ENCODE peak calls at places on chromosome 12, in ten cellular contexts. J is OCI-LY7, R is MM.1S, V is spleen, Z is left ventricle myocardium inferior, W is right atrium auricular region, M is upper lobe of left lung, A is AG09319, X is endothelial cell, E is GM10248. K is an unnamed sample.

GRCh38 chr12:101713930-101714329 is 16.5 kb downstream of the CHPT1 start:
- DNase-seq in J (no peak), R (no peak), V (no peak), Z (no peak), W (no peak), M (no peak), A (no peak), X (no peak), E (no peak), K (no peak)

GRCh38 chr12:107322063-107322462 is 228.7 kb upstream of the CRY1 start:
- DNase-seq in J (no peak), R (no peak), V (no peak), Z (no peak), W (no peak), M (no peak), A (no peak), X (no peak), E (no peak), K (no peak)

GRCh38 chr12:67099858-67100257 is 169.3 kb upstream of the CAND1 start:
- DNase-seq in J (no peak), R (no peak), V (no peak), Z (no peak), W (no peak), M (no peak), A (no peak), X (no peak), E (no peak), K (no peak)

GRCh38 chr12:42234970-42235369 is 3.1 kb downstream of the YAF2 start:
- DNase-seq in J (no peak), R (no peak), V (no peak), Z (no peak), W (no peak), M (no peak), A (no peak), X (no peak), E (no peak), K (no peak)

GRCh38 chr12:82966160-82966559 is 279.5 kb downstream of the TMTC2 start:
- DNase-seq in J (no peak), R (no peak), V (no peak), Z (no peak), W (no peak), M (peak; percentile 25), A (no peak), X (no peak), E (no peak), K (no peak)

GRCh38 chr12:119652665-119653064 is 15.3 kb upstream of the PRKAB1 start:
- DNase-seq in J (no peak), R (no peak), V (no peak), Z (no peak), W (no peak), M (no peak), A (no peak), X (no peak), E (no peak), K (no peak)

GRCh38 chr12:4287325-4288290 is 14.0 kb downstream of the CCND2 start:
- DNase-seq in J (no peak), R (no peak), V (no peak), Z (no peak), W (no peak), M (no peak), A (no peak), X (no peak), E (no peak), K (no peak)

GRCh38 chr12:75526655-75527511 is 15.5 kb upstream of the KRR1 start:
- DNase-seq in J (peak; percentile 86), R (peak; percentile 78), V (no peak), Z (no peak), W (no peak), M (no peak), A (no peak), X (peak; percentile 16), E (peak; percentile 45), K (peak; percentile 47)

GRCh38 chr12:72141381-72141780 is 130.8 kb upstream of the TRHDE start:
- DNase-seq in J (peak; percentile 3), R (peak; percentile 81), V (no peak), Z (no peak), W (no peak), M (no peak), A (no peak), X (no peak), E (peak; percentile 34), K (peak; percentile 45)

GRCh38 chr12:49231881-49232650 is 32.8 kb upstream of the TUBA1C start:
- DNase-seq in J (no peak), R (no peak), V (no peak), Z (no peak), W (no peak), M (no peak), A (no peak), X (no peak), E (no peak), K (no peak)

GRCh38 chr12:107511292-107511691 is 174.3 kb upstream of the PWP1 start:
- DNase-seq in J (no peak), R (no peak), V (no peak), Z (no peak), W (no peak), M (no peak), A (no peak), X (no peak), E (no peak), K (no peak)

GRCh38 chr12:57299514-57300016 is 48.6 kb upstream of the STAC3 start:
- DNase-seq in J (no peak), R (no peak), V (no peak), Z (no peak), W (no peak), M (no peak), A (no peak), X (no peak), E (no peak), K (no peak)
- TF ChIP-seq CTCF in J (no peak), R (no peak), V (no peak), Z (no peak), W (no peak), M (no peak), A (no peak), X (no peak), E (no peak), K (no peak)

DNA sequence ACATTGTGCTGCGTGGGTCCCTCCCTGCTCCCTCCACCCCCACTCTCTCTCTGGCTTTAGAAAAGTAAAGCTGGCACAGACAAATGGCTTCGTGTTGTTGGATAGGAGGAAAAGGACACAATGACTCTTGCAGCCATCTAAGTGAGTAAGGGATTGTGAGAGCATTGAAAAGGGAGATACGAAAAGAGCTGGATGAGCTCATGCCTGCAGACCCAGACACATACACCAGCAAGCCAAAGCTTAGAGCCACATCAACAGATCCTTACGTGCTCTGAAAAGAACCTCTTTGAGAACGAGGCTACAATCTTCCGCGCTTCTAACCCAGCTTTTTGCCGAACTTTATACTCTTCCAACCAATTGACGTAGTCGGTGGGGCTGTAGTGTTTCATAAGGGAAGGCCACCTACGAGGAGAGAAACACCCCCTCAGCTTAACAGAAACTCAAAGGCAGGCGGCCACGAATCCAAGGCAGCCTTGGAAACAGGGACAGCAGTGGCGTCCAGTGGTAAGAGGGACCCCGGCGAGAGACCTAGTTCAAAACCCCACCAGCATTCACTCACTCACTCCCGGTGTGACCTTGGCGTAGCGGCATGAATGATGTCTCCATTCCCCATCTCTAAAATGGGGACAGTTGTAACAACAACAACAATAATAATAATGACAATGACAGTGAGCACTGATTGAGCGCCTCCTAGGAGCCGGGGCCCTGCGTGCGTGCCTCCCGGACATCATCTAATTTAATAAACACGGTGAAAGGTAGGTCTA is 1.1 kb downstream of the FBXO21 start:
- DNase-seq in J (no peak), R (no peak), V (no peak), Z (no peak), W (no peak), M (no peak), A (no peak), X (no peak), E (no peak), K (no peak)
- TF ChIP-seq CTCF in J (peak; percentile 45), R (no peak), V (no peak), Z (no peak), W (no peak), M (no peak), A (no peak), X (no peak), E (no peak), K (no peak)

DNA sequence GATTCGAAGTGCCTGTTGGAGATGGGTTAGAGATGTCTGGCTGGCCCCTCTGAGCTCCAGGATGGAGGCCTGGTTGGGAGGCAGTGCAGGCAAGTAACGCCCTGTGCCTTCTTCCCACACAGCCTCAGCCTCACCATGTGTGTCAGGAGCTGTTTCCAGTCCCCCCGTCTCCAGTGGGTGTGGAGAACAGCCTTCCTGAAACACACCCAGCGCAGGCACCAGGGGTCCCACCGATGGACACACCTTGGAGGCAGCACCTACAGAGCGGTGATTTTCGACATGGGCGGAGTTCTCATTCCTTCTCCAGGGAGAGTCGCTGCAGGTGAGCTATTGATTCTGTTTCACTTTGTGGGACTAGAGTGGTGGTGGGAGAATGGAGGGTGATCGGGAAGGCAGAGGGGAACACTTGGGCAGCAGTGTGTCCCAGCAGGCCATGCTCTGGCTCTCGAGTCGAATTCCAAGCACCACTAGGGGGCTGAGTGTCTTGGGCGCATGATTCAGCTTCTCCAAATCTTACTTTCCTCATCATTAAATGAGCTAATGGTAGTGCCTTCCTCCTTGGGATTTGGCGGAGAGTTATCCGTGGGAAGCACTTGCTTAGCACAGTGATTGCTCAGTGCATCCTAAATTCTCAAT is 6.8 kb downstream of the ACAD10 start:
- DNase-seq in J (peak; percentile 23), R (no peak), V (no peak), Z (no peak), W (no peak), M (no peak), A (no peak), X (peak; percentile 28), E (no peak), K (no peak)
- TF ChIP-seq CTCF in J (peak; percentile 70), R (no peak), V (no peak), Z (no peak), W (no peak), M (no peak), A (no peak), X (peak; percentile 26), E (peak; percentile 22), K (peak; percentile 29)

GRCh38 chr12:122306407-122306806 is 40.1 kb upstream of the VPS33A start:
- DNase-seq in J (peak; percentile 32), R (no peak), V (no peak), Z (no peak), W (no peak), M (no peak), A (no peak), X (no peak), E (no peak), K (no peak)
- TF ChIP-seq CTCF in J (peak; percentile 71), R (peak; percentile 29), V (no peak), Z (no peak), W (no peak), M (no peak), A (no peak), X (no peak), E (peak; percentile 44), K (peak; percentile 46)

GRCh38 chr12:52361553-52361952 is 5.7 kb downstream of the KRT85 start:
- DNase-seq in J (no peak), R (no peak), V (no peak), Z (no peak), W (no peak), M (peak; percentile 18), A (no peak), X (no peak), E (no peak), K (no peak)
- TF ChIP-seq CTCF in J (no peak), R (no peak), V (no peak), Z (no peak), W (no peak), M (no peak), A (no peak), X (no peak), E (no peak), K (no peak)

GRCh38 chr12:125216720-125217119 is 151.5 kb downstream of the AACS start:
- DNase-seq in J (no peak), R (no peak), V (no peak), Z (no peak), W (no peak), M (no peak), A (no peak), X (no peak), E (no peak), K (no peak)
- TF ChIP-seq CTCF in J (no peak), R (no peak), V (no peak), Z (no peak), W (no peak), M (no peak), A (no peak), X (no peak), E (no peak), K (no peak)